ENCODE peak calls at places on chromosomes 7 and 10, in five cellular contexts. J, U, N, V and O are unnamed samples.

GRCh38 chr10:43278216-43278615 is 11.4 kb upstream of the RASGEF1A start:
- DNase-seq in J (no peak), N (no peak), U (no peak), V (no peak), O (no peak)

GRCh38 chr7:5693529-5693928 is 87.9 kb downstream of the RNF216 start:
- DNase-seq in U (no peak), V (peak; percentile 46), J (no peak), N (peak; percentile 64), O (peak; percentile 31)

GRCh38 chr10:75294518-75294865 is 58.7 kb upstream of the COMTD1 start:
- DNase-seq in N (no peak), V (peak; percentile 46), J (peak; percentile 80), U (no peak), O (no peak)

GRCh38 chr10:44168478-44168877 is 216.4 kb downstream of the CXCL12 start:
- DNase-seq in N (no peak), U (no peak), V (no peak), J (no peak), O (no peak)

GRCh38 chr7:159023746-159024145 is 120.9 kb downstream of the VIPR2 start:
- DNase-seq in U (no peak), V (no peak), N (no peak), J (no peak), O (no peak)

GRCh38 chr7:22564511-22565045 is 64.6 kb upstream of the STEAP1B start:
- DNase-seq in U (no peak), N (peak; percentile 85), V (peak; percentile 64), J (peak; percentile 29), O (peak; percentile 82)

GRCh38 chr7:92133737-92134270 is 473 bp downstream of the CYP51A1 start:
- DNase-seq in V (peak; percentile 74), N (peak; percentile 54), J (peak; percentile 73), U (peak; percentile 65), O (no peak)

GRCh38 chr7:45407730-45408406 is 166.3 kb upstream of the ADCY1 start:
- DNase-seq in J (no peak), V (no peak), U (no peak), N (no peak), O (no peak)

GRCh38 chr10:48884337-48885045 is 55.1 kb downstream of the LRRC18 start:
- DNase-seq in J (no peak), U (no peak), N (no peak), V (no peak), O (no peak)

GRCh38 chr7:64630496-64630895 is 35.4 kb upstream of the ZNF107 start:
- DNase-seq in J (no peak), N (peak; percentile 3), U (no peak), V (no peak), O (no peak)

GRCh38 chr7:1533569-1534329 is 3.2 kb downstream of the MAFK start:
- DNase-seq in U (no peak), J (peak; percentile 43), N (peak; percentile 90), V (peak; percentile 67), O (peak; percentile 76)

GRCh38 chr10:126663328-126663727 is 7.2 kb downstream of the C10orf90 start:
- DNase-seq in J (peak; percentile 23), N (peak; percentile 85), V (peak; percentile 71), U (peak; percentile 7), O (peak; percentile 96)

GRCh38 chr10:86661161-86662025 is 6.9 kb upstream of the LDB3 start:
- DNase-seq in U (no peak), V (peak; percentile 81), J (no peak), N (no peak), O (no peak)

GRCh38 chr7:86534641-86535040 is 109.1 kb upstream of the GRM3 start:
- DNase-seq in V (no peak), J (no peak), N (no peak), U (no peak), O (no peak)

GRCh38 chr10:124999433-125000365 is 57.8 kb downstream of the ZRANB1 start:
- DNase-seq in V (peak; percentile 60), N (peak; percentile 57), U (no peak), J (peak; percentile 15), O (no peak)

GRCh38 chr7:22563115-22563514 is 63.1 kb upstream of the STEAP1B start:
- DNase-seq in N (no peak), V (no peak), U (no peak), J (no peak), O (no peak)

GRCh38 chr7:142231716-142232115 is 26.1 kb downstream of the PRSS58 start:
- DNase-seq in U (no peak), J (no peak), V (no peak), N (no peak), O (no peak)

GRCh38 chr10:44300666-44301649 is 83.9 kb downstream of the CXCL12 start:
- DNase-seq in N (peak; percentile 94), J (peak; percentile 92), V (no peak), U (no peak), O (peak; percentile 96)

GRCh38 chr7:30706316-30706715 is 24.1 kb upstream of the CRHR2 start:
- DNase-seq in N (no peak), V (no peak), U (no peak), J (no peak), O (no peak)

GRCh38 chr7:21365866-21366624 is 61.8 kb upstream of the SP4 start:
- DNase-seq in N (no peak), J (peak; percentile 25), V (no peak), U (no peak), O (no peak)

GRCh38 chr7:27162930-27163775 is 2.2 kb downstream of the HOXA9 start:
- DNase-seq in N (no peak), U (no peak), J (no peak), V (no peak), O (no peak)

GRCh38 chr7:129569811-129570215 is 41.7 kb upstream of the NRF1 start:
- DNase-seq in U (no peak), J (no peak), N (peak; percentile 86), V (no peak), O (peak; percentile 25)

GRCh38 chr7:145106001-145106400 is 270.1 kb upstream of the TPK1 start:
- DNase-seq in J (no peak), N (no peak), U (no peak), V (no peak), O (peak; percentile 3)

GRCh38 chr10:89262331-89263020 is 10.9 kb upstream of the LIPA start:
- DNase-seq in U (no peak), V (no peak), N (no peak), J (no peak), O (no peak)

GRCh38 chr10:470339-471003 is 219.0 kb downstream of the DIP2C start:
- DNase-seq in J (no peak), N (no peak), U (peak; percentile 70), V (no peak), O (no peak)

GRCh38 chr7:38000272-38000671 is 79.8 kb downstream of the EPDR1 start:
- DNase-seq in J (no peak), N (no peak), U (no peak), V (no peak), O (no peak)

GRCh38 chr10:31803606-31804195 is 124.9 kb downstream of the ARHGAP12 start:
- DNase-seq in J (no peak), V (no peak), N (no peak), U (no peak), O (no peak)

GRCh38 chr7:47103498-47104205 is 478.3 kb downstream of the TNS3 start:
- DNase-seq in N (no peak), V (no peak), U (no peak), J (no peak), O (no peak)

GRCh38 chr7:47104206-47104549 is 477.7 kb downstream of the TNS3 start:
- DNase-seq in J (no peak), U (no peak), V (no peak), N (no peak), O (no peak)

GRCh38 chr7:47100148-47100547 is 481.8 kb downstream of the TNS3 start:
- DNase-seq in J (no peak), N (no peak), U (no peak), V (no peak), O (no peak)

GRCh38 chr7:47102442-47102841 is 479.5 kb downstream of the TNS3 start:
- DNase-seq in N (no peak), U (no peak), J (no peak), V (no peak), O (no peak)

GRCh38 chr7:47100815-47101435 is 481.0 kb downstream of the TNS3 start:
- DNase-seq in J (peak; percentile 61), N (peak; percentile 25), V (peak; percentile 36), U (no peak), O (no peak)
- H3K4me3 ChIP-seq in J (no peak overlapping the region), N (no peak overlapping the region), V (no peak overlapping the region), U (no peak overlapping the region), O (no peak overlapping the region)

DNA sequence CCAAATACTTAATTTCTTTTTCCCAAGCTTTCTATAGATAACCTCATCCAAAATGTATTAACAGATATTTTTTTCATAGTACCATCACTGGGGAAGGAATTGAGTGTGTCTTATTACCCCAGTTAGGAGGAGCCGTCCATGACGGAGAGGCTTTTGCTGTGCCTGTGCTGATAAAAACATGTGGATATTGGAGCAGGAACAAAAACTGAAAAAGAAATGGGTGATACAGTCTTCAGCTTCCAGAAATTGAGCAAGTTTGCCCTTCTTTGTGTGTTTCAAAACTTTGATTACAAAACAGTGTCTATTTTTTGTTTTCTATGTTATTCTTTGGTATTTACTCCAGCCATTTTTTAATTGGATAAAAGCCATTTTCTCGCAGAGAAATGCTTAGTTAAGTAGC is 747.6 kb upstream of the CELF2 start:
- DNase-seq in V (no peak), N (no peak), U (no peak), J (no peak), O (no peak)
- H3K4me3 ChIP-seq in V (no peak overlapping the region), N (no peak overlapping the region), U (no peak overlapping the region), J (no peak overlapping the region), O (no peak overlapping the region)

GRCh38 chr7:50565559-50565916 is 333 bp upstream of the DDC start:
- DNase-seq in V (no peak), N (no peak), J (no peak), U (no peak), O (no peak)

GRCh38 chr7:50562126-50562525 is 3.1 kb downstream of the DDC start:
- DNase-seq in U (no peak), V (no peak), N (no peak), J (no peak), O (no peak)

GRCh38 chr7:50565977-50566376 is 772 bp upstream of the DDC start:
- DNase-seq in N (no peak), V (no peak), J (no peak), U (no peak), O (no peak)

GRCh38 chr7:50564171-50564570 is 1.0 kb downstream of the DDC start:
- DNase-seq in N (no peak), V (no peak), J (no peak), U (no peak), O (no peak)

GRCh38 chr7:50564630-50565558 is at the start of gene DDC:
- DNase-seq in U (no peak), N (no peak), J (no peak), V (no peak), O (no peak)
- H3K4me3 ChIP-seq in U (no peak within 1 kb of the TSS), N (no peak within 1 kb of the TSS), J (peak within 1 kb of the TSS; percentile 15), V (no peak within 1 kb of the TSS), O (no peak within 1 kb of the TSS)

DNA sequence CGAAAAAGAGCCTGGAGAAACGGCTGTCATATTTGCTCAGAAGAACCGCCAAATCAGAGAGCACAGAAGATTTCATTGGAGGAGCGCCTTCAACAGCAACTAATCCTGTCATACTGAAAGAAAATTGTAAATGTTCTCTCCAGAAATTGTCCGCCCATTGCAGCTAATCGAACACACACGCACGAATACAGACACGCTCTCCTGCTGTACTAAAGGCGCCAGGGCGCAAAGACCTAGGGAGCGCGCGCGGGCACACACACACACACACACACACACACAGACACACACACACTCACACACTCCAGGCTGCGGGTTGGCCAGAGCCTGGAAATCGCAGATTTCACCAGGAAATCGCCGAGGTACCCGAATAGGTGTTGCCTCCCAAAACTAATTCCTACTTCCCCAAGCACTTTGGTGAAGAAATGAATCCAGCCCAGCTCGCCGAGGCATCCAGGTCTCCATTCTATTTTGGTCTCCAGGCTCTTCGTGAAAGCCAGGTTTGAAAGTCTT is at the start of gene CHRM2:
- DNase-seq in N (peak; percentile 48), J (no peak), V (peak; percentile 22), U (no peak), O (no peak)
- H3K4me3 ChIP-seq in N (peak within 1 kb of the TSS; percentile 51), J (no peak within 1 kb of the TSS), V (peak within 1 kb of the TSS; percentile 64), U (no peak within 1 kb of the TSS), O (peak within 1 kb of the TSS; percentile 46)